ENCODE peak calls at places on chromosomes 2 and 18, in seven cellular contexts. O, X, V, A, G, P and C are unnamed samples.

GRCh38 chr2:202378661-202379338 is 2.7 kb downstream of the BMPR2 start:
- DNase-seq in V (no peak), P (no peak), O (no peak), G (no peak), A (no peak), X (no peak), C (no peak)

GRCh38 chr2:53450885-53451284 is 316.7 kb upstream of the CHAC2 start:
- DNase-seq in G (no peak), P (no peak), X (no peak), A (no peak), V (no peak), O (no peak), C (no peak)

GRCh38 chr2:72210470-72210869 is 62.8 kb upstream of the CYP26B1 start:
- DNase-seq in P (no peak), X (no peak), V (no peak), A (no peak), G (no peak), O (no peak), C (no peak)

GRCh38 chr2:60520477-60520876 is 33.0 kb downstream of the BCL11A start:
- DNase-seq in A (no peak), X (no peak), G (peak; percentile 61), P (no peak), V (no peak), O (no peak), C (no peak)

GRCh38 chr18:35247412-35248249 is 6.8 kb downstream of the ZNF397 start:
- DNase-seq in A (no peak), V (no peak), G (no peak), X (no peak), O (no peak), P (peak; percentile 24), C (no peak)

GRCh38 chr2:176385219-176385618 is 116.0 kb downstream of the MTX2 start:
- DNase-seq in V (no peak), O (no peak), X (no peak), A (no peak), G (no peak), P (no peak), C (no peak)

GRCh38 chr2:123916512-123916911 is 108.6 kb upstream of the CNTNAP5 start:
- DNase-seq in X (peak; percentile 48), G (no peak), P (no peak), V (no peak), O (no peak), A (no peak), C (no peak)

GRCh38 chr18:68449292-68449691 is 265.6 kb downstream of the TMX3 start:
- DNase-seq in X (no peak), A (no peak), O (no peak), P (no peak), G (peak; percentile 86), V (no peak), C (peak; percentile 97)

GRCh38 chr2:12774381-12774780 is 57.6 kb downstream of the TRIB2 start:
- DNase-seq in X (peak; percentile 23), V (no peak), P (no peak), G (no peak), O (no peak), A (no peak), C (no peak)

GRCh38 chr2:198054299-198054698 is 249.9 kb downstream of the PLCL1 start:
- DNase-seq in V (no peak), O (peak; percentile 34), X (peak; percentile 22), G (peak; percentile 37), P (peak; percentile 7), A (no peak), C (no peak)

GRCh38 chr2:37588316-37588777 is 83.1 kb downstream of the CDC42EP3 start:
- DNase-seq in A (no peak), G (peak; percentile 43), O (no peak), P (no peak), V (no peak), X (no peak), C (no peak)

GRCh38 chr2:224909885-224910517 is 132.3 kb downstream of the DOCK10 start:
- DNase-seq in X (peak; percentile 65), V (peak; percentile 80), G (peak; percentile 73), O (peak; percentile 35), P (no peak), A (peak; percentile 68), C (peak; percentile 81)

GRCh38 chr2:19119326-19120001 is 239.0 kb downstream of the OSR1 start:
- DNase-seq in V (no peak), X (no peak), G (no peak), P (no peak), A (no peak), O (no peak), C (no peak)

GRCh38 chr2:160194946-160195345 is 5.1 kb downstream of the ITGB6 start:
- DNase-seq in O (no peak), P (no peak), V (no peak), X (no peak), A (no peak), G (no peak), C (no peak)

GRCh38 chr2:234444888-234445287 is 52.0 kb downstream of the ARL4C start:
- DNase-seq in V (no peak), A (no peak), P (peak; percentile 71), G (peak; percentile 98), X (no peak), O (no peak), C (peak; percentile 79)

GRCh38 chr18:48994044-48994651 is 43.4 kb upstream of the SMAD7 start:
- DNase-seq in A (no peak), G (peak; percentile 83), P (no peak), V (peak; percentile 79), O (no peak), X (no peak), C (peak; percentile 92)

GRCh38 chr2:241280291-241280690 is 35.2 kb downstream of the HDLBP start:
- DNase-seq in O (no peak), A (no peak), G (no peak), X (no peak), V (no peak), P (no peak), C (no peak)

GRCh38 chr2:241282553-241282952 is 32.9 kb downstream of the HDLBP start:
- DNase-seq in X (no peak), V (peak; percentile 1), A (no peak), G (no peak), O (no peak), P (no peak), C (no peak)

GRCh38 chr2:241275910-241276309 is 39.6 kb downstream of the HDLBP start:
- DNase-seq in P (no peak), A (no peak), X (no peak), V (no peak), O (no peak), G (no peak), C (no peak)

GRCh38 chr2:241279828-241280227 is 35.6 kb downstream of the HDLBP start:
- DNase-seq in O (no peak), G (no peak), V (peak; percentile 21), P (no peak), X (no peak), A (no peak), C (no peak)

GRCh38 chr2:241279413-241279812 is 36.1 kb downstream of the HDLBP start:
- DNase-seq in G (peak; percentile 33), X (no peak), V (peak; percentile 56), P (no peak), O (no peak), A (no peak), C (no peak)
- H3K4me3 ChIP-seq in G (no peak overlapping the region), X (no peak overlapping the region), V (no peak overlapping the region), P (no peak overlapping the region), O (no peak overlapping the region), A (no peak overlapping the region), C (no peak overlapping the region)

DNA sequence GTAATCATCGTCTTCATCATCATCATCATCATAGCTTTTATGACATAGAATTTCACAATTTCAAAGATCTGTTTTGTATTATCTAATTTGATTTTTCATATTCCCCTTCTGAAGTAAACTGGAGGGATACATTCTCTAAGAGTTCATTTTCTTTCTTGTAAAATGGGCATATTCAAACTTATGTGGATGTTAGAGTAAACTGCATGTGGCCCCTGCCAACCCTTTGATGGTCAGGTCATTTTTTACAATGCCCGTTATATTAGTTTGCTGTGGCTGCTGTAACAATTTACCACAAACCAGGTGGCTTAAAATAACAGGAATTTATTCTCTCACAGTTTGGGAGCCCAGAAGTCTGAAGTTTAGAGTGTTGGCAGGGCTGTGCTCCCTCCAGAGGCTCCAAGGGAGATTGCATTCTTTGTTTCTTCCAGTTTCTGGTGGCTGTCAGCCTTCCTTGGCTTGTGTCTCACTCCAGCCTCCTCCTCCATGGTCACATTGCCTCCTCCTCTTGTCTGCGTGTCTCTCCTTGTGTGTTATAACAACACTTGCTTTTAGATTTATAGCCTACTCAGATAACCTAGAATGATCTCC is 127.5 kb upstream of the MMADHC start:
- DNase-seq in V (no peak), A (no peak), X (peak; percentile 14), G (peak; percentile 55), P (peak; percentile 1), O (no peak), C (peak; percentile 33)
- TF ChIP-seq CTCF in V (no peak), A (peak; percentile 40), X (peak; percentile 71), G (peak; percentile 64), P (peak; percentile 66), O (peak; percentile 6), C (peak; percentile 77)

GRCh38 chr2:134659724-134660123 is 59.1 kb downstream of the TMEM163 start:
- DNase-seq in O (no peak), X (no peak), P (no peak), G (no peak), V (no peak), A (no peak), C (no peak)

GRCh38 chr2:134663451-134663850 is 55.3 kb downstream of the TMEM163 start:
- DNase-seq in P (no peak), V (no peak), O (no peak), G (no peak), A (no peak), X (no peak), C (no peak)

GRCh38 chr2:134657650-134658250 is 61.0 kb downstream of the TMEM163 start:
- DNase-seq in G (no peak), A (no peak), P (peak; percentile 41), V (no peak), O (no peak), X (no peak), C (no peak)

GRCh38 chr2:134662751-134663150 is 56.0 kb downstream of the TMEM163 start:
- DNase-seq in V (no peak), X (no peak), P (no peak), O (no peak), G (no peak), A (no peak), C (no peak)

DNA sequence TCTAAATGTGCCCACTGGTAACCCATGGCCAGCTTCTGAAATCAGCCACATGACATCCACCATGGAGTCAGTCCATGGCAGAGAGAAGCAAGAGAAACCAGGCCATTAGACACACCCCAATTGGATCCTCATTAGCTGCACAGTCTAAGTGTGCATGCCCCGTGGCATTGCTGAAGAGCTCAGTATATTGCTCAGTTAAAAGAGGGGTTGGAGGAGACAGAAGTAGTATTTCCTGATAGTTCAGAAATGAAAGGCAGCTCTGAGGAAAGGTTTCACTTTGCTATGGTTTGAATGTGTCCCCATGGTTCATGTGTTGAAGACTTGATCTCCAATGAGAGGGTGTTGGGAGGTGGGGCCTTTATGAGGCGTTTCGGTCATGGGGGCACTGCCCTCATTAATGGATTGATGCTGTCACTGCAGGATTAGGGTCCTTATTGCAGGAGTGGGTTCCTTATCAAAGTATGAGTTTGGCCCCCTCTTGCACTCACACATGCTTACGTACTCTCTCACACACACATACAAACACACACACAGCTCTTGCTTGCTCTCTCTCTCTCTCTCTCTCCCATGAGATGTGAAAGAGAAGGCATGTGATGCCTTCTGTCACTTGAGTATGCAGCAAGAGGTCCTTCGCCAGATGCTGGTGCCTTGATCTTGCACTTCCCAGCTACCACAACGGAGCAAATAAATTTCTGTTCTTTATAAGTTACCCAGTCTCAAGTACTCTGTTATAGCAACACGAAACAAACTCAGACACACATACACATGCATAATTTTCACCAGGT is 58.0 kb downstream of the TMEM163 start:
- DNase-seq in O (no peak), P (no peak), X (no peak), V (no peak), G (no peak), A (no peak), C (no peak)
- H3K4me3 ChIP-seq in O (no peak overlapping the region), P (no peak overlapping the region), X (no peak overlapping the region), V (no peak overlapping the region), G (no peak overlapping the region), A (no peak overlapping the region), C (no peak overlapping the region)

GRCh38 chr18:50044402-50044801 is 150.5 kb downstream of the MYO5B start:
- DNase-seq in X (peak; percentile 22), P (no peak), A (no peak), O (no peak), V (no peak), G (no peak), C (no peak)
- TF ChIP-seq CTCF in X (no peak), P (no peak), A (no peak), O (no peak), V (no peak), G (no peak), C (no peak)